ENCODE peak calls at places on chromosomes 6 and 20, in five cellular contexts. One of them, this sample, is unnamed.

GRCh38 chr6:114064862-114065261 is 93.9 kb upstream of the HDAC2 start:
- DNase-seq in adrenal gland: no peak
- DNase-seq in A549: no peak
- DNase-seq in body of pancreas: no peak
- DNase-seq in ovary: no peak
- DNase-seq in this sample: no peak

GRCh38 chr6:109977791-109978173 is 329 bp upstream of the GPR6 start:
- DNase-seq in adrenal gland: no peak
- DNase-seq in A549: no peak
- DNase-seq in body of pancreas: no peak
- DNase-seq in ovary: no peak
- DNase-seq in this sample: no peak

GRCh38 chr6:11224966-11225463 is 7.5 kb downstream of the NEDD9 start:
- DNase-seq in adrenal gland: no peak
- DNase-seq in A549: no peak
- DNase-seq in body of pancreas: no peak
- DNase-seq in ovary: no peak
- DNase-seq in this sample: no peak

GRCh38 chr6:11538049-11538798 is 675 bp downstream of the TMEM170B start:
- DNase-seq in adrenal gland: peak; percentile 26
- DNase-seq in A549: peak; percentile 8
- DNase-seq in body of pancreas: peak; percentile 24
- DNase-seq in ovary: peak; percentile 52
- DNase-seq in this sample: peak; percentile 19

GRCh38 chr20:31740208-31740607 is 1.1 kb downstream of the TPX2 start:
- DNase-seq in adrenal gland: no peak
- DNase-seq in A549: no peak
- DNase-seq in body of pancreas: no peak
- DNase-seq in ovary: no peak
- DNase-seq in this sample: no peak

GRCh38 chr6:44898296-44898930 is 429.7 kb upstream of the RUNX2 start:
- DNase-seq in adrenal gland: no peak
- DNase-seq in A549: no peak
- DNase-seq in body of pancreas: no peak
- DNase-seq in ovary: no peak
- DNase-seq in this sample: no peak

GRCh38 chr6:18585032-18585573 is 198.0 kb downstream of the RNF144B start:
- DNase-seq in adrenal gland: peak; percentile 43
- DNase-seq in A549: no peak
- DNase-seq in body of pancreas: peak; percentile 8
- DNase-seq in ovary: no peak
- DNase-seq in this sample: peak; percentile 84

GRCh38 chr20:25045343-25045712 is 12.6 kb downstream of the ACSS1 start:
- DNase-seq in adrenal gland: peak; percentile 5
- DNase-seq in A549: no peak
- DNase-seq in body of pancreas: no peak
- DNase-seq in ovary: no peak
- DNase-seq in this sample: no peak

GRCh38 chr6:110622912-110623578 is 146.6 kb upstream of the SLC22A16 start:
- DNase-seq in adrenal gland: peak; percentile 73
- DNase-seq in A549: no peak
- DNase-seq in body of pancreas: no peak
- DNase-seq in ovary: no peak
- DNase-seq in this sample: no peak

GRCh38 chr6:34912715-34913464 is 23.8 kb downstream of the ANKS1A start:
- DNase-seq in adrenal gland: no peak
- DNase-seq in A549: no peak
- DNase-seq in body of pancreas: no peak
- DNase-seq in ovary: no peak
- DNase-seq in this sample: no peak

GRCh38 chr20:49575551-49576060 is 7.7 kb upstream of the PTGIS start:
- DNase-seq in adrenal gland: no peak
- DNase-seq in A549: no peak
- DNase-seq in body of pancreas: no peak
- DNase-seq in ovary: peak; percentile 39
- DNase-seq in this sample: no peak

GRCh38 chr6:18845891-18846290 is 458.7 kb downstream of the RNF144B start:
- DNase-seq in adrenal gland: no peak
- DNase-seq in A549: no peak
- DNase-seq in body of pancreas: no peak
- DNase-seq in ovary: no peak
- DNase-seq in this sample: peak; percentile 12

GRCh38 chr6:40376113-40376650 is 211.0 kb downstream of the LRFN2 start:
- DNase-seq in adrenal gland: no peak
- DNase-seq in A549: no peak
- DNase-seq in body of pancreas: no peak
- DNase-seq in ovary: no peak
- DNase-seq in this sample: no peak

GRCh38 chr20:57392130-57392445 is 892 bp downstream of the RBM38 start:
- DNase-seq in adrenal gland: peak; percentile 20
- DNase-seq in A549: peak; percentile 31
- DNase-seq in body of pancreas: no peak
- DNase-seq in ovary: peak; percentile 51
- DNase-seq in this sample: peak; percentile 33

GRCh38 chr6:47810885-47811284 is 29.1 kb downstream of the OPN5 start:
- DNase-seq in adrenal gland: no peak
- DNase-seq in A549: no peak
- DNase-seq in body of pancreas: no peak
- DNase-seq in ovary: no peak
- DNase-seq in this sample: no peak

GRCh38 chr6:63929111-63929510 is 293.5 kb downstream of the PHF3 start:
- DNase-seq in adrenal gland: no peak
- DNase-seq in A549: no peak
- DNase-seq in body of pancreas: no peak
- DNase-seq in ovary: no peak
- DNase-seq in this sample: no peak

GRCh38 chr6:106666290-106667021 is 37.1 kb downstream of the QRSL1 start:
- DNase-seq in adrenal gland: no peak
- DNase-seq in A549: no peak
- DNase-seq in body of pancreas: no peak
- DNase-seq in ovary: no peak
- DNase-seq in this sample: no peak

GRCh38 chr20:50054626-50055511 is 58.1 kb downstream of the UBE2V1 start:
- DNase-seq in adrenal gland: no peak
- DNase-seq in A549: no peak
- DNase-seq in body of pancreas: no peak
- DNase-seq in ovary: peak; percentile 79
- DNase-seq in this sample: peak; percentile 98

GRCh38 chr20:24752612-24753011 is 196.5 kb upstream of the CST7 start:
- DNase-seq in adrenal gland: no peak
- DNase-seq in A549: no peak
- DNase-seq in body of pancreas: no peak
- DNase-seq in ovary: no peak
- DNase-seq in this sample: no peak

GRCh38 chr20:21526776-21527175 is 12.9 kb upstream of the NKX2-2 start:
- DNase-seq in adrenal gland: no peak
- DNase-seq in A549: no peak
- DNase-seq in body of pancreas: no peak
- DNase-seq in ovary: no peak
- DNase-seq in this sample: no peak

GRCh38 chr6:152063170-152063921 is 255.9 kb downstream of the ESR1 start:
- DNase-seq in adrenal gland: peak; percentile 70
- DNase-seq in A549: no peak
- DNase-seq in body of pancreas: no peak
- DNase-seq in ovary: peak; percentile 30
- DNase-seq in this sample: no peak

GRCh38 chr6:112041535-112041934 is 12.4 kb upstream of the CCN6 start:
- DNase-seq in adrenal gland: no peak
- DNase-seq in A549: no peak
- DNase-seq in body of pancreas: no peak
- DNase-seq in ovary: no peak
- DNase-seq in this sample: no peak

GRCh38 chr6:104837158-104837557 is 22.6 kb downstream of the HACE1 start:
- DNase-seq in adrenal gland: no peak
- DNase-seq in A549: no peak
- DNase-seq in body of pancreas: no peak
- DNase-seq in ovary: no peak
- DNase-seq in this sample: no peak

DNA sequence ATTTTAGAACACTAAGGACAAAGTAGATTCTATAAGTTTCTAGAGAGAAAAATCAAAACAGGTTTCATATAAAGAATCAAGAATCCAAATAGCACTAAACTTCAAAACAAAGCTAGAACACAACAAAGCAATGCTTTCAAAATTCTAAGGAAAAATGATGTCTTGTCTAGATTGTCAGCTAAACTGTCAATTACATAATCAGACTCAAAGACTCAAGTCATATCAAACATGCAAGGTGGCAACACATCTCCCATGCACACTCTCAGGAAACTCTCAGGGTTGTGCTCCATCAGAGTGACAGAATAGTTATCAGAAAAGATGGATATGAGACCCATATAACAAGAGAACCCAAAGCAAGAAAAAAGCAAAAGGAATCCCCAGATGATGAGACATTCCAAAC is 23.9 kb downstream of the HACE1 start:
- DNase-seq in adrenal gland: no peak
- DNase-seq in A549: no peak
- DNase-seq in body of pancreas: no peak
- DNase-seq in ovary: no peak
- DNase-seq in this sample: no peak
- H3K27ac ChIP-seq in adrenal gland: no peak overlapping the region
- H3K27ac ChIP-seq in A549: no peak overlapping the region
- H3K27ac ChIP-seq in body of pancreas: no peak overlapping the region
- H3K27ac ChIP-seq in ovary: no peak overlapping the region
- H3K27ac ChIP-seq in this sample: no peak overlapping the region

GRCh38 chr6:148513145-148514071 is 170.8 kb downstream of the SASH1 start:
- DNase-seq in adrenal gland: no peak
- DNase-seq in A549: no peak
- DNase-seq in body of pancreas: peak; percentile 29
- DNase-seq in ovary: no peak
- DNase-seq in this sample: no peak

GRCh38 chr6:148509789-148510581 is 167.3 kb downstream of the SASH1 start:
- DNase-seq in adrenal gland: no peak
- DNase-seq in A549: no peak
- DNase-seq in body of pancreas: peak; percentile 48
- DNase-seq in ovary: no peak
- DNase-seq in this sample: no peak

GRCh38 chr6:148507774-148508173 is 165.1 kb downstream of the SASH1 start:
- DNase-seq in adrenal gland: no peak
- DNase-seq in A549: no peak
- DNase-seq in body of pancreas: peak; percentile 33
- DNase-seq in ovary: no peak
- DNase-seq in this sample: no peak

GRCh38 chr6:148508401-148509151 is 165.9 kb downstream of the SASH1 start:
- DNase-seq in adrenal gland: no peak
- DNase-seq in A549: no peak
- DNase-seq in body of pancreas: no peak
- DNase-seq in ovary: no peak
- DNase-seq in this sample: no peak

GRCh38 chr6:148509152-148509571 is 166.5 kb downstream of the SASH1 start:
- DNase-seq in adrenal gland: no peak
- DNase-seq in A549: no peak
- DNase-seq in body of pancreas: no peak
- DNase-seq in ovary: no peak
- DNase-seq in this sample: no peak
- TF ChIP-seq POLR2A in adrenal gland: no peak
- TF ChIP-seq POLR2A in A549: no peak
- TF ChIP-seq POLR2A in body of pancreas: no peak
- TF ChIP-seq POLR2A in ovary: no peak
- TF ChIP-seq POLR2A in this sample: no peak

GRCh38 chr6:80104520-80104919 is 2.0 kb upstream of the BCKDHB start:
- DNase-seq in adrenal gland: no peak
- DNase-seq in A549: no peak
- DNase-seq in body of pancreas: no peak
- DNase-seq in ovary: no peak
- DNase-seq in this sample: no peak

GRCh38 chr6:80105972-80106417 is 476 bp upstream of the BCKDHB start:
- DNase-seq in adrenal gland: no peak
- DNase-seq in A549: no peak
- DNase-seq in body of pancreas: no peak
- DNase-seq in ovary: no peak
- DNase-seq in this sample: no peak

GRCh38 chr6:80106418-80107235 is at the start of gene BCKDHB:
- DNase-seq in adrenal gland: peak; percentile 99
- DNase-seq in A549: peak; percentile 77
- DNase-seq in body of pancreas: peak; percentile 100
- DNase-seq in ovary: peak; percentile 98
- DNase-seq in this sample: peak; percentile 99
- H3K4me3 ChIP-seq in adrenal gland: peak within 1 kb of the TSS; percentile 1
- H3K4me3 ChIP-seq in A549: peak within 1 kb of the TSS; percentile 76
- H3K4me3 ChIP-seq in body of pancreas: peak within 1 kb of the TSS; percentile 36
- H3K4me3 ChIP-seq in ovary: peak within 1 kb of the TSS; percentile 88
- H3K4me3 ChIP-seq in this sample: peak within 1 kb of the TSS; percentile 37

GRCh38 chr6:2229039-2229438 is 16.4 kb downstream of the GMDS start:
- DNase-seq in adrenal gland: no peak
- DNase-seq in A549: no peak
- DNase-seq in body of pancreas: no peak
- DNase-seq in ovary: no peak
- DNase-seq in this sample: no peak

GRCh38 chr6:2230659-2231277 is 14.6 kb downstream of the GMDS start:
- DNase-seq in adrenal gland: no peak
- DNase-seq in A549: no peak
- DNase-seq in body of pancreas: no peak
- DNase-seq in ovary: no peak
- DNase-seq in this sample: no peak

GRCh38 chr6:2231438-2231837 is 14.0 kb downstream of the GMDS start:
- DNase-seq in adrenal gland: no peak
- DNase-seq in A549: no peak
- DNase-seq in body of pancreas: no peak
- DNase-seq in ovary: no peak
- DNase-seq in this sample: no peak

GRCh38 chr6:2229742-2230141 is 15.7 kb downstream of the GMDS start:
- DNase-seq in adrenal gland: no peak
- DNase-seq in A549: no peak
- DNase-seq in body of pancreas: no peak
- DNase-seq in ovary: no peak
- DNase-seq in this sample: no peak

DNA sequence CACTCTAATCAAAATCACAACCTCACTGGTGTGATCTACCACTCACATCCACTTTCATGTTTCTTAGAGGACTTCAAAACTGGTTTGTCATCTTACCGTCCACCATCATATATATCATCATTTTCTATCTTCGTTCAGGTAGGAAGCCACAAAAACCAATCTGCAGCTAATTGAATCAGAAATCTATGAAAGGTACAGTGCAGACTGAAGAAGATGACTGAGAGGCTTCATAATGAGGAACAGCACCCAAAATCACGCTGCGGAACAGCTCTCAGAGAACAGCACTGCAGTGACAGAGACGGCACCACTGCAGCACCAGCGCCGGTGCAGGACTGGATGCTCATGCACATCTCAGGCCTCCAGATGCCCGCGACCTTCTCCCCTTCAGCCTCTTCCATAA is 13.0 kb downstream of the GMDS start:
- DNase-seq in adrenal gland: no peak
- DNase-seq in A549: no peak
- DNase-seq in body of pancreas: no peak
- DNase-seq in ovary: no peak
- DNase-seq in this sample: no peak
- H3K27ac ChIP-seq in adrenal gland: no peak overlapping the region
- H3K27ac ChIP-seq in A549: no peak overlapping the region
- H3K27ac ChIP-seq in body of pancreas: no peak overlapping the region
- H3K27ac ChIP-seq in ovary: no peak overlapping the region
- H3K27ac ChIP-seq in this sample: no peak overlapping the region

This sample was measured in thyroid gland.